ENCODE peak calls at places on chromosome 1, in eight cellular contexts. P is right lobe of liver, E is OCI-LY7, S is esophagus squamous epithelium, D is right atrium auricular region, A is foreskin keratinocyte, U is psoas muscle, O is cardiac muscle cell. B is an unnamed sample. For H3K4me1, the result is how much of the 10 kb centered on the place peaks cover.

GRCh38 chr1:234229676-234230075 is 143.6 kb upstream of the COA6 start:
- DNase-seq in P (no peak), O (no peak), E (no peak), D (no peak), U (no peak), S (no peak), A (no peak), B (no peak)

GRCh38 chr1:22048351-22049192 is 3.9 kb upstream of the CDC42 start:
- DNase-seq in O (peak), A (no peak), D (no peak), E (peak), S (no peak), U (no peak), P (peak), B (no peak)

GRCh38 chr1:23699280-23700179 is 7.9 kb downstream of the RPL11 start:
- DNase-seq in O (no peak), P (no peak), A (no peak), S (no peak), D (no peak), U (no peak), E (no peak), B (no peak)

GRCh38 chr1:206748348-206749034 is 22.1 kb upstream of the IL19 start:
- DNase-seq in U (no peak), O (peak), D (no peak), S (no peak), E (no peak), P (no peak), A (no peak), B (no peak)

GRCh38 chr1:168081373-168082007 is 55.2 kb downstream of the GPR161 start:
- DNase-seq in S (no peak), O (peak), E (no peak), A (peak), D (peak), U (no peak), P (no peak), B (no peak)

GRCh38 chr1:85580046-85580411 is 532 bp upstream of the CCN1 start:
- DNase-seq in E (no peak), U (peak), S (no peak), D (peak), O (peak), P (no peak), A (no peak), B (no peak)

GRCh38 chr1:155831279-155831976 is 25.6 kb downstream of the GON4L start:
- DNase-seq in E (no peak), S (no peak), A (no peak), U (no peak), P (no peak), D (peak), O (no peak), B (no peak)

GRCh38 chr1:193434319-193434718 is 247.9 kb upstream of the B3GALT2 start:
- DNase-seq in P (no peak), A (no peak), E (no peak), O (peak), U (no peak), D (no peak), S (no peak), B (no peak)

GRCh38 chr1:50358962-50359361 is 64.3 kb downstream of the DMRTA2 start:
- DNase-seq in D (no peak), P (no peak), U (no peak), S (no peak), A (no peak), O (no peak), E (no peak), B (no peak)

GRCh38 chr1:116971965-116972675 is 29.4 kb upstream of the CD101 start:
- DNase-seq in U (no peak), O (no peak), D (no peak), E (no peak), P (no peak), S (no peak), A (peak), B (no peak)

GRCh38 chr1:38958967-38959366 is 17.3 kb upstream of the RHBDL2 start:
- DNase-seq in S (no peak), O (peak), D (no peak), E (no peak), A (peak), U (no peak), P (no peak), B (no peak)

GRCh38 chr1:12617901-12618660 is at the start of gene DHRS3:
- DNase-seq in A (peak), E (no peak), P (peak), D (peak), U (peak), S (no peak), O (peak), B (peak)

GRCh38 chr1:2231667-2232254 is 3.6 kb downstream of the SKI start:
- DNase-seq in A (peak), U (peak), E (no peak), P (peak), S (no peak), O (peak), D (peak), B (no peak)

GRCh38 chr1:198185759-198186158 is 29.0 kb downstream of the NEK7 start:
- DNase-seq in U (no peak), O (no peak), S (no peak), D (no peak), A (no peak), P (no peak), E (no peak), B (peak)

GRCh38 chr1:108007070-108007469 is 42.1 kb upstream of the VAV3 start:
- DNase-seq in P (no peak), S (no peak), U (no peak), O (no peak), D (no peak), E (no peak), A (no peak), B (no peak)

GRCh38 chr1:242585616-242586354 is 61.3 kb upstream of the PLD5 start:
- DNase-seq in O (no peak), D (no peak), P (no peak), A (no peak), S (no peak), E (no peak), U (no peak), B (no peak)

GRCh38 chr1:41357451-41358151 is 3.6 kb upstream of the FOXO6 start:
- DNase-seq in D (no peak), E (no peak), A (no peak), S (no peak), O (peak), U (no peak), P (no peak), B (no peak)

GRCh38 chr1:27959792-27960603 is at the start of gene XKR8:
- DNase-seq in A (peak), S (peak), P (peak), O (peak), U (peak), E (peak), D (peak), B (peak)
- TF ChIP-seq CTCF in A (peak), S (peak), P (peak), O (peak), U (peak), E (peak), D (peak), B (peak)

DNA sequence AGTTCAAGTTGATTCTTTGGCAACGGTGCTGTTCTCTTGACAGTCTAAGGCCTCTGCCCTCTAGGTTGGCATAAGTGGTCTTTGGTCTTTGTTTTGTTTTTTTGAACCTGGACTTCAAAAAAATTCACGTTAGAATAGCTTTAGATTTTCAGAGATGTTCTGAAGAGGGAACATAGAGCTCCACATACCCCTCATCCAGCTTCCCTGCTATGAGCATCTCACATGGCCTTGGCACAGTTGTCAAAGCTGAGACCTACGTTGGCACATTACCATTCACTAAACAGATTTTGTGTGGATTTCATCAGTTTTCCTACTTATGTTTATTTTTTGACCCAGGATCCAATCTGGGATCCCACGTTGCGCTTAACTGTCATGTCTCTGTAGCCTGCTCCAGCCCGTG is 60.8 kb downstream of the ARHGEF10L start:
- DNase-seq in D (no peak), O (no peak), A (no peak), E (no peak), S (no peak), U (no peak), P (no peak), B (no peak)
- H3K4me1 ChIP-seq in D (under half), O (under half), A (under half), E (under half), S (under half), U (under half), P (under half), B (under half)

GRCh38 chr1:221562542-221563475 is 179.1 kb downstream of the DUSP10 start:
- DNase-seq in A (no peak), E (no peak), P (peak), S (no peak), U (no peak), O (no peak), D (no peak), B (no peak)

GRCh38 chr1:221565718-221566117 is 176.2 kb downstream of the DUSP10 start:
- DNase-seq in E (no peak), D (no peak), A (no peak), O (no peak), U (no peak), P (no peak), S (no peak), B (no peak)

GRCh38 chr1:221564891-221565290 is 177.0 kb downstream of the DUSP10 start:
- DNase-seq in D (no peak), S (no peak), A (no peak), P (no peak), O (no peak), E (no peak), U (no peak), B (no peak)

GRCh38 chr1:221563476-221563921 is 178.4 kb downstream of the DUSP10 start:
- DNase-seq in A (no peak), E (no peak), P (peak), D (no peak), S (no peak), O (no peak), U (no peak), B (no peak)

GRCh38 chr1:221567859-221568507 is 173.9 kb downstream of the DUSP10 start:
- DNase-seq in D (no peak), A (no peak), O (no peak), S (no peak), E (no peak), P (no peak), U (no peak), B (no peak)
- TF ChIP-seq CTCF in D (no peak), A (no peak), O (no peak), S (no peak), E (no peak), P (no peak), U (no peak), B (no peak)

GRCh38 chr1:211675230-211676105 is at the start of gene NEK2:
- DNase-seq in A (peak), D (peak), O (peak), E (peak), U (peak), P (peak), S (peak), B (peak)

GRCh38 chr1:211677659-211678058 is 2.2 kb upstream of the NEK2 start:
- DNase-seq in O (no peak), D (no peak), A (no peak), S (no peak), E (peak), P (no peak), U (no peak), B (peak)

GRCh38 chr1:211680752-211681327 is 5.4 kb upstream of the NEK2 start:
- DNase-seq in P (peak), S (no peak), U (peak), O (peak), A (peak), E (peak), D (peak), B (peak)

DNA sequence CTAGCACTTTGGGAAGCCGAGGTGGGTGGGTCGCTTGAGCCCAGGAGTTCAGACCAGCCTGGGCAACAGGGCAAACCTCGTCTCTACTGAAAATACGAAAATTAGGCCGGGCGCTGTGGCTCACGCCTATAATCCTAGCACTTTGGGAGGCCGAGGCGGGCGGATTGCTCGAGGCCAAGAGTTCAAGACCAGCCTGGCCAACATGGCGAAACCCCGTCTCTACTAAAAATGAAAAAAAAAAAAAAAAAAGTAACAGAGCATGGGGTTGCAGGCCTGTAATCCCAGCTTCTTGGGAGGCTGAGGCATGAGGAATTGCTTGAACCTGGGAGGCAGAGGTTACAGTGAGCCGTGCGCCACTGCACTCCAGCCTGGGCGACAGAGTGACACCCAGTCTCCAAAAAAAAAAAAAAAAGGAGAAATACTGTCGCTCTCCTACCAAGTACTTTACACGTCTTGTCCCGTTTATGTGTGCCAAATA is 724 bp upstream of the NEK2 start:
- DNase-seq in E (no peak), U (no peak), P (no peak), A (no peak), D (peak), O (no peak), S (no peak), B (no peak)
- H3K4me1 ChIP-seq in E (half or more), U (under half), P (under half), A (under half), D (under half), O (under half), S (under half), B (under half)

DNA sequence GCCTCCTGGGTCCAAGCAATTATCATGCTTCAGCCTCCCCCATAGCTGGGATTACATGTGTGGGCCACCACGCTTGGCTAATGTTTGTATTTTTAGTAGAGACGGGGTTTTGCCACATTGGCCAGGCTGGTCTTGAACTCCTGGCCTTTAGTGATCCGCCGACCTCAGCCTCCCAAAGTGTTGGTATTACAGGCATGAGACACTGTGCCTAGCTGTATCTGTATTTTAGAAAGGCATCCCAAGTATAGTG is 69.3 kb downstream of the NKAIN1 start:
- DNase-seq in S (no peak), D (no peak), P (no peak), O (no peak), A (no peak), E (no peak), U (no peak), B (no peak)
- TF ChIP-seq CTCF in S (no peak), D (no peak), P (no peak), O (no peak), A (no peak), E (no peak), U (no peak), B (no peak)

GRCh38 chr1:90708826-90709225 is 8.3 kb downstream of the BARHL2 start:
- DNase-seq in E (no peak), A (no peak), D (no peak), U (no peak), S (no peak), O (no peak), P (no peak), B (no peak)

GRCh38 chr1:90708236-90708786 is 8.8 kb downstream of the BARHL2 start:
- DNase-seq in A (no peak), P (no peak), U (no peak), S (no peak), O (no peak), D (no peak), E (no peak), B (no peak)

GRCh38 chr1:90706437-90707362 is 10.4 kb downstream of the BARHL2 start:
- DNase-seq in S (no peak), U (no peak), P (no peak), E (no peak), D (no peak), O (peak), A (no peak), B (no peak)

GRCh38 chr1:90705910-90706309 is 11.2 kb downstream of the BARHL2 start:
- DNase-seq in U (no peak), P (no peak), O (no peak), A (no peak), S (no peak), D (no peak), E (no peak), B (no peak)

DNA sequence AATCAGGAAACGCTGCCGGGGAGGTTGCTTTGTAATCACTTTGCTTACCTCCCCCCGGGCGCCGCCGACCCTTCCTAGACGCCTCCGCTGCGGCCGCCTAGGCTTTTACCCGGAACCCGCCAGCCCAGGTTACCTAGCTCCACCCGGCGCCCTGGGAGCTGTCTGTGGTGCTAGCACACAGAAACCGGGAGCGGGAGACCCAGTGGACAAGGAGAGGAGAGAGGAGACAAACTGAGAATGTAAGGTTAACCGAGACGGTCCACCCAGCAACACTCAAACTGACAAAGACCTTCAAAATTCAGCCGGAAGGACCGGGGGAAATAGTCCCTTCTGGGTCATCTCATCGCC is 9.8 kb downstream of the BARHL2 start:
- DNase-seq in U (no peak), P (peak), D (no peak), S (no peak), E (no peak), A (no peak), O (peak), B (no peak)
- H3K4me1 ChIP-seq in U (under half), P (under half), D (under half), S (under half), E (under half), A (under half), O (under half), B (under half)

DNA sequence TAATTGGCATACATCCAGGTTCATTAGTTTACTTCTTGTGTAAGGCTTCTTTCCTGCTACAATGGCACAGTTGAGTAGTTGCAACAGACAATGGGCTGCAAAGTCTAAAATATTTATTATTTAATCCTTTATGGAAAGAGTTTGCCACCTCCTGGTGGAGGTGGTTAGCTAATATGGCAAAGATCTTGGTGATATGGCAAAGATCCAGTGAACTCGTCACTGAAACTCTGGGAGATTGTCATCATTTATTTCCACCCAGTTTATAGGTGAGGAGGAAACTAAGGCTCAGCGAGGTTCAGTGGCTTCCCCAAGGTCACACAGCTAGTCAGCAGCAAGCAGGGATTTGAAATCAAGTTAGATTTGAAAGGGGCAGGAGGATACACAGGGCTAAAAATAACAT is 16.1 kb upstream of the IFFO2 start:
- DNase-seq in S (no peak), O (peak), P (no peak), U (no peak), E (no peak), D (no peak), A (no peak), B (no peak)
- TF ChIP-seq CTCF in S (peak), O (peak), P (peak), U (peak), E (no peak), D (peak), A (peak), B (peak)

B was measured in MM.1S.